ENCODE peak calls at places on chromosome 4, in five cellular contexts. N, O, K, X and T are unnamed samples.

GRCh38 chr4:142812091-142812490 is 34.0 kb downstream of the INPP4B start:
- DNase-seq in K (no peak), X (no peak), N (no peak), O (no peak), T (no peak)

GRCh38 chr4:107843394-107843793 is 18.7 kb downstream of the SGMS2 start:
- DNase-seq in K (no peak), O (no peak), X (no peak), N (no peak), T (no peak)

GRCh38 chr4:94491322-94491721 is 39.6 kb downstream of the PDLIM5 start:
- DNase-seq in K (no peak), O (no peak), N (no peak), X (no peak), T (no peak)

GRCh38 chr4:81836716-81837115 is 365.0 kb upstream of the RASGEF1B start:
- DNase-seq in X (no peak), K (no peak), N (no peak), O (no peak), T (no peak)

GRCh38 chr4:152990471-152991131 is 54.5 kb downstream of the FHDC1 start:
- DNase-seq in K (no peak), X (no peak), O (no peak), N (no peak), T (no peak)

GRCh38 chr4:111811661-111812060 is 333.6 kb upstream of the FAM241A start:
- DNase-seq in K (no peak), O (no peak), X (no peak), N (no peak), T (no peak)

GRCh38 chr4:56410247-56410646 is 23.0 kb upstream of the AASDH start:
- DNase-seq in O (peak), N (peak), X (no peak), K (peak), T (peak)

GRCh38 chr4:89534356-89534755 is 226.8 kb upstream of the GPRIN3 start:
- DNase-seq in X (no peak), O (no peak), N (no peak), K (no peak), T (no peak)

GRCh38 chr4:185357220-185357619 is 38.5 kb downstream of the LRP2BP start:
- DNase-seq in K (no peak), X (no peak), N (no peak), O (peak), T (no peak)

GRCh38 chr4:43855283-43855682 is 593.3 kb downstream of the KCTD8 start:
- DNase-seq in K (no peak), X (no peak), N (no peak), O (no peak), T (no peak)

GRCh38 chr4:141046255-141046654 is 87.0 kb downstream of the RNF150 start:
- DNase-seq in O (no peak), K (peak), X (no peak), N (peak), T (peak)

GRCh38 chr4:53608649-53609048 is 17.4 kb upstream of the LNX1 start:
- DNase-seq in O (no peak), N (no peak), K (no peak), X (no peak), T (no peak)

GRCh38 chr4:107826427-107826980 is 1.8 kb downstream of the SGMS2 start:
- DNase-seq in N (no peak), K (no peak), X (no peak), O (no peak), T (no peak)

GRCh38 chr4:31088600-31089230 is 368.5 kb downstream of the PCDH7 start:
- DNase-seq in N (no peak), K (peak), X (no peak), O (no peak), T (no peak)

GRCh38 chr4:89708903-89709361 is 128.0 kb downstream of the SNCA start:
- DNase-seq in X (no peak), N (no peak), K (peak), O (no peak), T (peak)

GRCh38 chr4:72312032-72312650 is 256.9 kb downstream of the ADAMTS3 start:
- DNase-seq in K (peak), N (peak), O (peak), X (peak), T (peak)

GRCh38 chr4:103754844-103755243 is 35.1 kb upstream of the TACR3 start:
- DNase-seq in N (no peak), X (no peak), O (no peak), K (no peak), T (no peak)

GRCh38 chr4:123995939-123996338 is 599.3 kb downstream of the SPRY1 start:
- DNase-seq in X (no peak), K (peak), N (no peak), O (no peak), T (no peak)

GRCh38 chr4:8133897-8134542 is 24.6 kb downstream of the ABLIM2 start:
- DNase-seq in O (no peak), N (no peak), K (no peak), X (no peak), T (no peak)

GRCh38 chr4:152556283-152556682 is 20.4 kb upstream of the FBXW7 start:
- DNase-seq in O (no peak), X (no peak), K (no peak), N (no peak), T (no peak)

GRCh38 chr4:2860391-2861348 is 17.0 kb downstream of the ADD1 start:
- DNase-seq in X (no peak), N (no peak), K (no peak), O (no peak), T (no peak)

GRCh38 chr4:26820346-26820745 is 40.3 kb upstream of the STIM2 start:
- DNase-seq in O (no peak), N (no peak), X (no peak), K (no peak), T (no peak)